ENCODE peak calls at places on chromosomes 1 and 21, in four cellular contexts. C, F, D and P are unnamed samples.

GRCh38 chr1:110888049-110888448 is 15.1 kb downstream of the CD53 start:
- DNase-seq in C (no peak), F (no peak), D (no peak), P (no peak)

GRCh38 chr1:201880928-201881571 is 7.6 kb upstream of the SHISA4 start:
- DNase-seq in F (no peak), D (no peak), C (no peak), P (no peak)

GRCh38 chr1:64834734-64835133 is 89.9 kb downstream of the RAVER2 start:
- DNase-seq in F (no peak), C (no peak), D (peak), P (peak)

GRCh38 chr1:110462964-110463363 is 12.0 kb downstream of the PROK1 start:
- DNase-seq in C (no peak), D (no peak), F (no peak), P (peak)

GRCh38 chr1:56071351-56071750 is 508.0 kb downstream of the PLPP3 start:
- DNase-seq in D (no peak), C (no peak), F (no peak), P (no peak)

GRCh38 chr1:201739492-201740085 is 89.4 kb upstream of the IPO9 start:
- DNase-seq in C (peak), F (peak), D (peak), P (peak)

GRCh38 chr1:15489052-15489736 is 13.3 kb downstream of the CELA2B start:
- DNase-seq in C (no peak), D (no peak), F (no peak), P (no peak)

GRCh38 chr21:31780944-31781343 is 49.0 kb upstream of the SCAF4 start:
- DNase-seq in F (no peak), C (no peak), D (no peak), P (no peak)

GRCh38 chr1:228852511-228853088 is 117.3 kb downstream of the RHOU start:
- DNase-seq in D (no peak), F (no peak), C (no peak), P (no peak)

GRCh38 chr1:173758110-173758509 is 43.3 kb downstream of the KLHL20 start:
- DNase-seq in C (no peak), F (no peak), D (no peak), P (no peak)

GRCh38 chr21:42699196-42699595 is 45.8 kb downstream of the PDE9A start:
- DNase-seq in D (no peak), F (no peak), C (no peak), P (no peak)

GRCh38 chr1:186605762-186606350 is 74.4 kb downstream of the PTGS2 start:
- DNase-seq in F (no peak), D (peak), C (peak), P (peak)

GRCh38 chr1:101022294-101022693 is 3.3 kb downstream of the DPH5 start:
- DNase-seq in D (peak), F (no peak), C (no peak), P (peak)

GRCh38 chr1:212452323-212453155 is 19.8 kb downstream of the NENF start:
- DNase-seq in C (peak), F (no peak), D (peak), P (peak)

GRCh38 chr1:40593449-40594186 is 62.2 kb downstream of the ZNF684 start:
- DNase-seq in D (no peak), F (no peak), C (no peak), P (no peak)

GRCh38 chr1:151942882-151943281 is 33.6 kb upstream of the THEM4 start:
- DNase-seq in D (peak), F (no peak), C (no peak), P (peak)

GRCh38 chr1:7388488-7389185 is 382.5 kb upstream of the VAMP3 start:
- DNase-seq in C (peak), F (peak), D (no peak), P (no peak)

GRCh38 chr1:67642694-67643093 is 42.3 kb upstream of the GADD45A start:
- DNase-seq in F (no peak), C (peak), D (peak), P (no peak)

GRCh38 chr1:44894591-44894990 is 51.5 kb upstream of the PTCH2 start:
- DNase-seq in D (peak), F (no peak), C (no peak), P (peak)

GRCh38 chr1:53328490-53329182 is 766 bp upstream of the LRP8 start:
- DNase-seq in F (no peak), D (no peak), C (no peak), P (no peak)

GRCh38 chr1:192901500-192901899 is 92.7 kb downstream of the RGS2 start:
- DNase-seq in F (no peak), C (no peak), D (no peak), P (no peak)

GRCh38 chr21:38591138-38591537 is 92.9 kb upstream of the ERG start:
- DNase-seq in D (no peak), F (no peak), C (no peak), P (no peak)
- H3K4me3 ChIP-seq in D (no peak), F (no peak), C (no peak), P (no peak)

DNA sequence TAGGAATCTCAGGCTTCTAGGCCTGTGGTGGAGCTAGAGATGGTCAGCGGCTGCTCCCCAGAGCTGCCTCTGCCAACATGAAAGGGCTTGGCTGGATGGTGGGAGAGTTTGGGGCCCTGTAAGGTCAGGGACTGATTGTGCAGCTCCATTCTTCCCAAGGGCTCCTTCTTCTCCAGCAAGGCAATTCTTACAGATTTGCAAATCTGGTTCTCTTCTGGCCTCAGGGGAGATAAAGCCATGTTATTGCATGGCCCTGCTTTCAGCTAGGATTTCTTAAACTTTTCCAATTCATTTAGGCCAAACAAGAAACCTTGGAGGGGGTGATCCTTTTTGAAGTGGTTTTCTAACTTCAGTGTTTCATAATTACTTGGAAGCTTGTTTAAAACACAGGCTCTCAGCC is 213.4 kb downstream of the PRDM2 start:
- DNase-seq in F (no peak), D (no peak), C (no peak), P (no peak)
- TF ChIP-seq CTCF in F (no peak), D (no peak), C (no peak), P (no peak)

GRCh38 chr1:197911172-197911856 is 5.9 kb upstream of the LHX9 start:
- DNase-seq in C (no peak), F (no peak), D (no peak), P (no peak)

GRCh38 chr1:197911857-197912696 is 5.1 kb upstream of the LHX9 start:
- DNase-seq in D (no peak), C (no peak), F (no peak), P (no peak)

GRCh38 chr1:197914510-197914909 is 2.7 kb upstream of the LHX9 start:
- DNase-seq in C (no peak), F (no peak), D (no peak), P (no peak)

GRCh38 chr1:197913495-197914276 is 3.5 kb upstream of the LHX9 start:
- DNase-seq in F (no peak), D (no peak), C (no peak), P (no peak)

GRCh38 chr1:197912739-197913494 is 4.3 kb upstream of the LHX9 start:
- DNase-seq in C (no peak), D (no peak), F (no peak), P (no peak)
- H3K4me3 ChIP-seq in C (peak), D (peak), F (peak), P (no peak)

GRCh38 chr1:154819628-154820590 is 50.2 kb downstream of the KCNN3 start:
- DNase-seq in F (peak), C (no peak), D (peak), P (no peak)
- TF ChIP-seq CTCF in F (peak), C (peak), D (peak), P (peak)

GRCh38 chr21:27421654-27422053 is 454.8 kb upstream of the ADAMTS5 start:
- DNase-seq in C (no peak), F (no peak), D (peak), P (no peak)

GRCh38 chr21:27423906-27424595 is 457.2 kb upstream of the ADAMTS5 start:
- DNase-seq in F (no peak), C (no peak), D (peak), P (peak)

GRCh38 chr21:27423073-27423472 is 456.2 kb upstream of the ADAMTS5 start:
- DNase-seq in D (peak), C (peak), F (peak), P (peak)

GRCh38 chr21:27424601-27425000 is 457.7 kb upstream of the ADAMTS5 start:
- DNase-seq in F (no peak), D (peak), C (no peak), P (peak)

GRCh38 chr21:27422435-27422834 is 455.5 kb upstream of the ADAMTS5 start:
- DNase-seq in D (no peak), C (no peak), F (no peak), P (no peak)
- H3K4me3 ChIP-seq in D (no peak), C (no peak), F (no peak), P (no peak)

GRCh38 chr1:242189591-242189990 is 190.7 kb upstream of the MAP1LC3C start:
- DNase-seq in C (no peak), D (no peak), F (no peak), P (no peak)
- TF ChIP-seq CTCF in C (no peak), D (no peak), F (no peak), P (no peak)

DNA sequence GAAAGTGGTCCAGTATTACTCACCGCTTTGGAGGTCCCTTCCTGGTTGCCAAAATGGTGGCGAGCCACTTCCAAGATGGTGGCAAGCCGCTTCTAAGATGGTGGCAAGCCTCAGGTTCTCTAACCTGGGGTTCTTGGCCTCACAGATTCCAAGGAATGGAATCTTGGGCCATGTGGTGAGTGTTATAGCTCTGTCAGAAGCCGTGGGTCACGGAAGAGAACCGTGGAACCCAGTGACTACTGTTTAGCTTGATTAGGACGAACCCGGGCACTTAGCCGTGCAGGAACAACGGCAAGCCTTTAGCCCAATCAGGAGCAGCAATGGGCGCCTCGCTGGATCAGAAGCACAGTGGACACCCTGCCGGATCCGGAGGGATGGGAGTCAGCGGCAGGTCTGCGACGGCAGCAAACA is 356.2 kb upstream of the TMPRSS15 start:
- DNase-seq in F (no peak), C (no peak), D (no peak), P (no peak)
- H3K4me3 ChIP-seq in F (no peak), C (no peak), D (no peak), P (no peak)

DNA sequence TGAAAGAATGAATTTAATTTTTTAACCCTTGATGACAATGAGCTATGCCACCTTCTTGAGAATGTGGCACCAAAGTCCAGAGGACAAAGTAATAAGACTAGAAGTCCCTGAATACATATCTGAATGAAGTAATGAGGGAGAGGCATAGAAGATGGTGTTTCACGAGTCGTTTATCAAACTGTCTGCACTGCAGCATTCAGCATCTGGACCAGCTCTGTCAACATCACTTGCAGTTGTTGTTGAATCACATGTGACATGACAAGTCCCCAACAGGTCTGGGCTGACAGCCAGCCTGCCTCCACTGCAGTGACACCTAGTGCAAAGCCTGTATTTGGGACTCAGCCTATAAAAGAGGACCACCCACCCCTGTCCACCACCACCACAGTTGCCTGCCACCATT is 17.3 kb upstream of the GALNT2 start:
- DNase-seq in C (no peak), D (no peak), F (no peak), P (no peak)
- TF ChIP-seq CTCF in C (no peak), D (no peak), F (no peak), P (no peak)

DNA sequence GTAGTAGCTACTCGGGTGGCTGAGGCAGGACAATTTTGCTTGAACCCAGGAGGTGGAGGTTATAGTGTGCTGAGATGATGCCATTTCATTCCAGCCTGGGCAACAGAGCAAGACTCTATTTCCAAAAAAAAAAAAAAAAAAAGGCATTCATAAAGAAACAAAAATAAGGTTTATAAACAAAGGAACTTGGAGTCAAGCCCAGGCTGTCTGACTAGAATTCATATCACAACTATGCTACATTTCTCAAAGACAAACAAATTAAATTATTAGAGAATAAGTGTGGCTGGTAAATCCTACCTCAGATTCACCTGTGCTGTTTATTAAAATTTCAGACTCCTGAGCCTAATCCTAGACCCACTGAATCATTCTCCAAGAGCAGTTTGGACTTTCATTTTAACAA is 4.2 kb downstream of the GCLM start:
- DNase-seq in F (no peak), C (no peak), D (peak), P (peak)
- H3K4me3 ChIP-seq in F (no peak), C (no peak), D (no peak), P (no peak)

GRCh38 chr1:107515702-107516101 is 374.9 kb downstream of the NTNG1 start:
- DNase-seq in D (no peak), F (no peak), C (no peak), P (no peak)
- TF ChIP-seq CTCF in D (no peak), F (no peak), C (no peak), P (no peak)